ENCODE peak calls at places on chromosomes 5 and 9, in four cellular contexts. One of them, this sample, is unnamed.

GRCh38 chr9:76704601-76705204 is 59.5 kb upstream of the PCA3 start:
- DNase-seq in body of pancreas: no peak
- DNase-seq in choroid plexus epithelial cell: peak; percentile 98
- DNase-seq in OCI-LY7: peak; percentile 77
- DNase-seq in this sample: peak; percentile 60

GRCh38 chr5:62354028-62354874 is 48.2 kb downstream of the KIF2A start:
- DNase-seq in OCI-LY7: peak; percentile 67
- DNase-seq in body of pancreas: no peak
- DNase-seq in choroid plexus epithelial cell: peak; percentile 85
- DNase-seq in this sample: peak; percentile 16

GRCh38 chr5:10030219-10030831 is 219.4 kb downstream of the ATPSCKMT start:
- DNase-seq in OCI-LY7: peak; percentile 7
- DNase-seq in body of pancreas: no peak
- DNase-seq in choroid plexus epithelial cell: peak; percentile 79
- DNase-seq in this sample: no peak

GRCh38 chr5:1227669-1228068 is 2.5 kb downstream of the SLC6A18 start:
- DNase-seq in body of pancreas: peak; percentile 51
- DNase-seq in OCI-LY7: no peak
- DNase-seq in choroid plexus epithelial cell: no peak
- DNase-seq in this sample: no peak

GRCh38 chr5:118529361-118530154 is 458.8 kb downstream of the DTWD2 start:
- DNase-seq in body of pancreas: peak; percentile 45
- DNase-seq in choroid plexus epithelial cell: no peak
- DNase-seq in OCI-LY7: no peak
- DNase-seq in this sample: no peak

GRCh38 chr9:93960971-93961841 is 6.1 kb upstream of the BARX1 start:
- DNase-seq in OCI-LY7: no peak
- DNase-seq in choroid plexus epithelial cell: no peak
- DNase-seq in body of pancreas: no peak
- DNase-seq in this sample: no peak

GRCh38 chr5:167895899-167896659 is 395.4 kb upstream of the WWC1 start:
- DNase-seq in choroid plexus epithelial cell: peak; percentile 11
- DNase-seq in OCI-LY7: no peak
- DNase-seq in body of pancreas: no peak
- DNase-seq in this sample: no peak

GRCh38 chr5:141597814-141598213 is 21.0 kb downstream of the DIAPH1 start:
- DNase-seq in body of pancreas: no peak
- DNase-seq in OCI-LY7: no peak
- DNase-seq in choroid plexus epithelial cell: no peak
- DNase-seq in this sample: no peak

GRCh38 chr9:105447814-105448812 is at the start of gene FSD1L:
- DNase-seq in body of pancreas: peak; percentile 95
- DNase-seq in OCI-LY7: peak; percentile 92
- DNase-seq in choroid plexus epithelial cell: peak; percentile 96
- DNase-seq in this sample: no peak

GRCh38 chr9:105447386-105447813 is 434 bp upstream of the FSD1L start:
- DNase-seq in OCI-LY7: peak; percentile 8
- DNase-seq in choroid plexus epithelial cell: no peak
- DNase-seq in body of pancreas: no peak
- DNase-seq in this sample: no peak

GRCh38 chr9:105452185-105452584 is 4.4 kb downstream of the FSD1L start:
- DNase-seq in body of pancreas: no peak
- DNase-seq in OCI-LY7: no peak
- DNase-seq in choroid plexus epithelial cell: no peak
- DNase-seq in this sample: no peak

GRCh38 chr9:105445203-105445881 is 2.5 kb upstream of the FSD1L start:
- DNase-seq in body of pancreas: no peak
- DNase-seq in choroid plexus epithelial cell: no peak
- DNase-seq in OCI-LY7: no peak
- DNase-seq in this sample: no peak

DNA sequence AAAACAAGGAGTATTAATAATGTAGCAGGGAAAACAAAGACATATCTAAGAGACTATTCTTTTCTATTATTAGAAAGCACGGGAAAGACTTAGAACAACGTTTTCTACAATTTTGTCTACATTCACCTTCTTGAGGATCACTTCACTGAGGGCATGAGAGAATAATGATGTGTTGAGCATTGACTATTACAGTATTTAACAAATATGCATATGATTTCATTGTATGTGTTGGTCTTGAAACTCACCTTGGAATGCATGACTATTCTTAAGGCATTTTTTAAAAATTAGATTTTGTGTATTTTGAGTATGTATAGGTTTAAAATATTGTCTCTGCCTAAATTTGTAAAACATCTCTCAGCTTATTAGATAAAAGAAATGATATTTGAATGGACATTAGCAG is 1.2 kb downstream of the FSD1L start:
- DNase-seq in choroid plexus epithelial cell: peak; percentile 39
- DNase-seq in body of pancreas: no peak
- DNase-seq in OCI-LY7: no peak
- DNase-seq in this sample: no peak
- H3K4me3 ChIP-seq in choroid plexus epithelial cell: peak overlapping the region; percentile 91
- H3K4me3 ChIP-seq in body of pancreas: no peak overlapping the region
- H3K4me3 ChIP-seq in OCI-LY7: peak overlapping the region; percentile 87
- H3K4me3 ChIP-seq in this sample: peak overlapping the region; percentile 99

GRCh38 chr5:56481998-56482698 is 249.0 kb upstream of the ANKRD55 start:
- DNase-seq in choroid plexus epithelial cell: peak; percentile 27
- DNase-seq in body of pancreas: no peak
- DNase-seq in OCI-LY7: peak; percentile 43
- DNase-seq in this sample: no peak
- H3K4me3 ChIP-seq in choroid plexus epithelial cell: peak overlapping the region; percentile 65
- H3K4me3 ChIP-seq in body of pancreas: no peak overlapping the region
- H3K4me3 ChIP-seq in OCI-LY7: peak overlapping the region; percentile 65
- H3K4me3 ChIP-seq in this sample: no peak overlapping the region

DNA sequence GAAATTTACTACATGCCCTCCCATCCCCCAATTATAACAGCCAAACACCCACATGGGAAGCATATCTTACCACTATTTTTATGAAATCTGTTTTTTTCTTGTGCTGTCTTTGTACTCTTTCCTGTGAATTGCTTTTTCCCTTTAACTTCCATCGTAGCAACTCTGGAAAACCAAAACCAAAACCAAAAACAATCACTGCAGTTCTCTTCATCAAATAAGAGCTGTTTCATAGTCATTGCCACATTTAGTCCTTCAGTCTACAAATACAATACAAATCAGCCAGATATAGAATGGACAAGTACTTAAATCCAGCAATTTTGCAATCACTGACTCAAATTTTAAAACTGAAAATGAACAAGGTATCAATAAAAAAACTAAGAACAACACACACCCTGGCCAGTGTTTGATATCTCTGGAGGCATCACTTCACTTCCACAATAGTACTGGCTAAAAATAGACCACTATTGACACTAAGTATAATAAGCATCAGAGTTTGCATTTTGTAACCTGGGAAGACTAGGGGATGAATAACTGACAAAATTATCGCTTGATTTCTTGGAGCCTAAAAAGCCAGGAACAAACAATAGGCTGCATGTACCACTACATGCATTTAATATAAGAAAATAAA is 5.4 kb downstream of the PUM3 start:
- DNase-seq in body of pancreas: no peak
- DNase-seq in OCI-LY7: no peak
- DNase-seq in choroid plexus epithelial cell: peak; percentile 46
- DNase-seq in this sample: no peak
- H3K4me3 ChIP-seq in body of pancreas: no peak overlapping the region
- H3K4me3 ChIP-seq in OCI-LY7: no peak overlapping the region
- H3K4me3 ChIP-seq in choroid plexus epithelial cell: peak overlapping the region; percentile 32
- H3K4me3 ChIP-seq in this sample: no peak overlapping the region

GRCh38 chr5:181243020-181243520 is 636 bp downstream of the RACK1 start:
- DNase-seq in OCI-LY7: peak; percentile 43
- DNase-seq in body of pancreas: no peak
- DNase-seq in choroid plexus epithelial cell: peak; percentile 27
- DNase-seq in this sample: no peak
- H3K4me3 ChIP-seq in OCI-LY7: peak overlapping the region; percentile 89
- H3K4me3 ChIP-seq in body of pancreas: peak overlapping the region; percentile 51
- H3K4me3 ChIP-seq in choroid plexus epithelial cell: peak overlapping the region; percentile 98
- H3K4me3 ChIP-seq in this sample: peak overlapping the region; percentile 91